ENCODE peak calls at places on chromosomes 7 and 10, in seven cellular contexts. V is KG1; D is cardiac muscle cell; Y is CD4-positive, alpha-beta memory T cell; M is adrenal gland; U is ureter; W is mucosa of gallbladder. Q is an unnamed sample.

GRCh38 chr10:31490858-31491504 is 172.0 kb downstream of the ZEB1 start:
- DNase-seq in D (peak), M (no peak), V (no peak), W (no peak), U (no peak), Y (peak), Q (peak)

GRCh38 chr10:69864321-69864720 is 62.6 kb downstream of the COL13A1 start:
- DNase-seq in U (no peak), D (no peak), V (no peak), M (no peak), W (no peak), Y (no peak), Q (no peak)

GRCh38 chr7:3518546-3518945 is 217.5 kb downstream of the SDK1 start:
- DNase-seq in Y (no peak), M (no peak), D (no peak), W (no peak), V (no peak), U (no peak), Q (no peak)

GRCh38 chr7:9242604-9243003 is 809.2 kb downstream of the NXPH1 start:
- DNase-seq in V (no peak), W (no peak), Y (no peak), D (no peak), U (no peak), M (no peak), Q (no peak)

GRCh38 chr7:149722356-149722957 is 50.9 kb downstream of the ZNF467 start:
- DNase-seq in V (no peak), M (no peak), W (no peak), D (no peak), Y (no peak), U (peak), Q (no peak)

GRCh38 chr7:43113622-43114450 is 1.4 kb downstream of the HECW1 start:
- DNase-seq in W (no peak), D (no peak), V (no peak), M (no peak), Y (no peak), U (no peak), Q (peak)

GRCh38 chr7:112556633-112557032 is 75.8 kb downstream of the LSMEM1 start:
- DNase-seq in U (no peak), Y (no peak), W (no peak), V (no peak), D (no peak), M (no peak), Q (no peak)

GRCh38 chr7:149002604-149003003 is 25.7 kb downstream of the PDIA4 start:
- DNase-seq in M (no peak), D (no peak), U (no peak), V (no peak), Y (no peak), W (no peak), Q (no peak)

GRCh38 chr10:131249238-131249956 is 62.1 kb downstream of the TCERG1L start:
- DNase-seq in Y (no peak), W (no peak), D (no peak), M (no peak), U (no peak), V (no peak), Q (no peak)

GRCh38 chr10:110859947-110860376 is 11.8 kb upstream of the PDCD4 start:
- DNase-seq in D (no peak), V (peak), M (no peak), W (no peak), Y (no peak), U (no peak), Q (no peak)

GRCh38 chr10:42958142-42958868 is 118.6 kb upstream of the RET start:
- DNase-seq in V (no peak), M (no peak), W (peak), U (no peak), Y (no peak), D (no peak), Q (no peak)

GRCh38 chr7:105906690-105907089 is 30.3 kb upstream of the ATXN7L1 start:
- DNase-seq in V (no peak), U (no peak), M (no peak), W (no peak), Y (no peak), D (no peak), Q (peak)